ENCODE peak calls at places on chromosomes 16 and 17, in five cellular contexts. V is IMR-90, D is colonic mucosa, T is upper lobe of right lung, Z is fibroblast of lung. Y is an unnamed sample.

GRCh38 chr16:24848065-24848464 is 2.3 kb downstream of the SLC5A11 start:
- DNase-seq in V (peak; percentile 82), T (no peak), Z (peak; percentile 41), D (no peak), Y (no peak)

GRCh38 chr17:12269751-12270150 is 249.1 kb downstream of the MAP2K4 start:
- DNase-seq in Z (no peak), V (no peak), D (no peak), T (no peak), Y (no peak)

GRCh38 chr17:63434951-63435571 is 11.0 kb downstream of the CYB561 start:
- DNase-seq in D (peak; percentile 88), Z (peak; percentile 29), T (peak; percentile 91), V (peak; percentile 25), Y (no peak)

GRCh38 chr17:6084226-6085161 is 14.3 kb downstream of the WSCD1 start:
- DNase-seq in Z (peak; percentile 14), T (no peak), V (no peak), D (no peak), Y (no peak)

GRCh38 chr16:75333770-75334169 is 82.3 kb upstream of the BCAR1 start:
- DNase-seq in Z (no peak), T (no peak), D (no peak), V (no peak), Y (no peak)

GRCh38 chr16:67525176-67525860 is 3.3 kb upstream of the RIPOR1 start:
- DNase-seq in V (peak; percentile 37), D (no peak), Z (no peak), T (no peak), Y (no peak)

GRCh38 chr17:5619088-5619740 is 34.9 kb upstream of the NLRP1 start:
- DNase-seq in D (no peak), V (no peak), Z (no peak), T (no peak), Y (no peak)

GRCh38 chr17:73227379-73227778 is 34.3 kb downstream of the CPSF4L start:
- DNase-seq in D (no peak), T (no peak), V (no peak), Z (no peak), Y (no peak)

GRCh38 chr17:47717261-47717697 is 15.8 kb upstream of the TBX21 start:
- DNase-seq in Z (no peak), T (no peak), D (no peak), V (no peak), Y (no peak)

GRCh38 chr17:77492446-77493237 is 351.9 kb downstream of the SEC14L1 start:
- DNase-seq in D (no peak), T (peak; percentile 64), V (no peak), Z (no peak), Y (peak; percentile 70)
- H3K36me3 ChIP-seq in D (peaks cover 27% of the 10 kb centered on the region), T (peaks cover 71% of the 10 kb centered on the region), V (peaks cover 91% of the 10 kb centered on the region), Z (peaks cover 50% of the 10 kb centered on the region), Y (peaks cover 74% of the 10 kb centered on the region)

GRCh38 chr16:89315271-89315670 is 97.8 kb downstream of the ZNF778 start:
- DNase-seq in Z (no peak), T (no peak), D (no peak), V (no peak), Y (no peak)
- H3K4me1 ChIP-seq in Z (peaks cover 36% of the 10 kb centered on the region), T (peaks cover 63% of the 10 kb centered on the region), D (peaks cover 36% of the 10 kb centered on the region), V (peaks cover 42% of the 10 kb centered on the region), Y (peaks cover 84% of the 10 kb centered on the region)

DNA sequence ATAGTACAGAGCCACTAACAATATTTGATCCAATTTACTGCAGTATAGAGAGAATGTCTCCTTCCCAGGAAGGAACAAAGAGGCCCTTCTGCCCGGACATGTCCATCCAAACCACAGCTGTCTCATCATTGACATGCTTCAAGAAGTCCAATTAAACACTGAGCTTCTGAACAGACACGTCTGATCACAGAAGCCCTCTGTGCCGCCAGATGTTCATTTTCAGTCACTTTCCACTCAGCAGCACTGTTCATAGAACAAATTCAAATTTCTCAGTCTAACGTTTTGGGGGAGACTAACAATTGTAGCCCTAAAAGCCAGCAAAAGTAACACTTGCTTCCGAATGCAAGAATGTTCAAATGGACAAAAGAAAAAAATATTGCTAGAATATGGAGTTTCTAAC is 15.3 kb downstream of the ZC3H7A start:
- DNase-seq in T (no peak), D (no peak), Z (peak; percentile 36), V (no peak), Y (no peak)
- H3K36me3 ChIP-seq in T (peaks cover 43% of the 10 kb centered on the region), D (peaks cover 6% of the 10 kb centered on the region), Z (no peaks in the 10 kb centered on the region), V (peaks cover 9% of the 10 kb centered on the region), Y (peaks cover 18% of the 10 kb centered on the region)

DNA sequence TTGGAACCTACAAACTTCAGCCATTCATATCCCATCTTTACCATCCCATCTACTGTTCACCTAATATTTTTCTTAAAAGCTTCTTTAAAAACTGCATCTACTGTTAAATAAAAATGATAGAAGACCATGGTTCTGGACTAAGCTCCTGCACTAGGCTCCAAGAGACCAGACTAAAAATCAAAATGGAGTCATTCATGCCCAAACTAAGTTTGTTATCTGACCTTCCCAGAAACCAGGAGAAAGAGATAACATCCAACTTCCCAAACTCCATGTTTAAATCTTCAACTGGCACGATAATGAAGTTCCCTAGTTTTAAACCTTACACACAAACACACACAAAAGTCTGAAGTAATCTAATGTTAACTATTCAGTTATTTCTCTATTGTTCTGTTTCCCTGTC is 13.8 kb downstream of the DCUN1D3 start:
- DNase-seq in D (no peak), V (no peak), Z (no peak), T (no peak), Y (no peak)
- H3K4me1 ChIP-seq in D (peaks cover 20% of the 10 kb centered on the region), V (peaks cover 9% of the 10 kb centered on the region), Z (peaks cover 3% of the 10 kb centered on the region), T (peaks cover 40% of the 10 kb centered on the region), Y (peaks cover 43% of the 10 kb centered on the region)

DNA sequence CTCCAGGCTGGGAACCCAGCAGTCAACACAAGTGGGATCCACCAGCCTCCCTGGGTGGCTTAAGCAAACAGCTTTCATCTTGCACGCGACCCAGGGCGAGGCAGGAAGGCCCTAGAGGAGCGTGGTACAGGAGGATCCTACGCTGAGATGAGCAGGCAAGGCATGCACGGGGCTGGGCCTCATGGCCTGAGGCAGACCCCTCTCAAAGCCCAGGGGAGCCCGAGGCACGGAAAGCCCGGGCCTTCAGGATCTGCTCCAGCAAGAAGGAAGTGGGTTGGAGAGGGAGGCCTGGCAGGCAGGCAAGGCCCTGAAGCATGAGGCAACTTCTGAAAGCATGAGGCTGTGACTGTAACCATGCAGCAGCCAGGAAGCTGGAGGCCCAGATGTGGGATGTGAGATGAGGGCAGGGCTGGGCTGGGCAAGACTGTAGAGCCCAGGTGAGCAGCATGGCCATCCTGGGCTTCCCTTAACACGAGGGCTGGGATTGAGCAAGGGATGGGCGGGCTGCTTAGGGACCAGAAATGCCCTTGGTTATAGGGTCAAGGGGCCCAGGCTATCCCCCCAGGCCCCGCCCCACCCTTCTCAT is 338.7 kb downstream of the C16orf95 start:
- DNase-seq in D (no peak), T (peak; percentile 44), Z (no peak), V (no peak), Y (no peak)
- H3K36me3 ChIP-seq in D (no peaks in the 10 kb centered on the region), T (no peaks in the 10 kb centered on the region), Z (no peaks in the 10 kb centered on the region), V (no peaks in the 10 kb centered on the region), Y (no peaks in the 10 kb centered on the region)

GRCh38 chr17:57918017-57918895 is 37.0 kb downstream of the CUEDC1 start:
- DNase-seq in V (peak; percentile 80), T (no peak), D (no peak), Z (no peak), Y (no peak)
- H3K4me1 ChIP-seq in V (peaks cover 32% of the 10 kb centered on the region), T (peaks cover 51% of the 10 kb centered on the region), D (peaks cover 10% of the 10 kb centered on the region), Z (peaks cover 12% of the 10 kb centered on the region), Y (peaks cover 79% of the 10 kb centered on the region)

DNA sequence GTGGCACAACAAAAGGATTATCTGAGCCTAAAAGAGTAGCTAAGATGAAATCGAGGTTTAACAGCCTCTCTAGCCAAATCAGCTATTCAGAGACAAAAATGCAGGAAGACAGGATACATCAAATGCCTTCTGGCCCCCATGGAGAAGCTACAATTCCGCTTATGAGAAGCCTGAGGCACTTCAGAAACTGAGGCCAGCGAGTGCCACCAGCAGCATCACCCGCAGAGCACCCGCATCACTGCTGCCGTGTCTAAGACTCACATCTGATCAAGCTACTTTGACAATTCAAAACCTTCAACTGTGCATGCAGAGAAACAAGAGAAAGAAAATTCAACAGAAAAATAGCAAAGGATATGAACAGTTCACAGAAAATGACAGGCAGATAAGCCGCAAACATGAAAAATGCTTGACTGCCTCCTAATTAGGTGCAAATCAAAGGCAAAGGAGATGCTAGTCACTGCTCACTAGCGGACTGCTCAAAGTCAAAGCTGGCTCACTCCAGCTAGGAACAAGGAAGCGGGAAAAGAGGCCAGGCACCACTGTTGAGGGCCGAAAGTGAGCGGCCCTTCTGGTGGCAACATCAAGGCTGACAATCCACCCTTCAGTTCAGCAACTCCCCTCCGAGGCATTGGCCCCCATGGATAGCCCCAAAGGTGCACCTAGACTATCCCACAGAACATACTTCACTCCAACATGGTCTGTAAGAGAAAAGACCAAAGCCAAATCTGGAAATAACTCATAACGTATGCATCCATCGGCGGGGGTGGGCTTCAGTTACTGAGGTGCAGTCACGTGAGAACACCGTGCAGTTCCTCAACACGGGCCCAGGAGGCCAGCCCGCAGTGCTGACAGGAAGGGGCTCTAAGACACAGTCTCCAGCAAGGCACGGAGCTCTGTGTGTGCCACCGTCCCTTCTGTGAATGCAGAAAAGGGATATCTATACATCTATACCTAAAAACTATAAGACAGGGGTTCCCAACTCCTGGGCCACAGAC is 12.0 kb downstream of the MTHFSD start:
- DNase-seq in D (no peak), T (peak; percentile 49), V (no peak), Z (no peak), Y (no peak)
- H3K36me3 ChIP-seq in D (peaks cover 5% of the 10 kb centered on the region), T (peaks cover 68% of the 10 kb centered on the region), V (peaks cover 61% of the 10 kb centered on the region), Z (peaks cover 23% of the 10 kb centered on the region), Y (peaks cover 79% of the 10 kb centered on the region)